ENCODE peak calls at places on chromosomes 11 and 22, in ten cellular contexts. Z, Y, L, J, W, D, X, H, F and K are unnamed samples.

GRCh38 chr22:45413368-45414211 is at the start of the genes RIBC2 and SMC1B:
- DNase-seq in Z (peak; percentile 87), Y (peak; percentile 87), L (peak; percentile 75), J (peak; percentile 88), W (peak; percentile 75), D (no peak), X (peak; percentile 64), H (peak; percentile 47), F (peak; percentile 93), K (peak; percentile 77)

GRCh38 chr11:112238041-112238440 is 11.8 kb downstream of the PTS start:
- DNase-seq in Z (no peak), Y (no peak), L (no peak), J (no peak), W (no peak), D (no peak), X (no peak), H (no peak), F (no peak), K (no peak)

GRCh38 chr22:40070701-40071100 is 75.9 kb downstream of the FAM83F start:
- DNase-seq in Z (peak; percentile 3), Y (no peak), L (no peak), J (no peak), W (no peak), D (no peak), X (no peak), H (no peak), F (no peak), K (peak; percentile 24)

GRCh38 chr22:33063611-33064010 is 5.4 kb upstream of the SYN3 start:
- DNase-seq in Z (no peak), Y (no peak), L (no peak), J (no peak), W (no peak), D (no peak), X (no peak), H (no peak), F (no peak), K (no peak)

GRCh38 chr11:119786431-119787073 is 57.6 kb upstream of the NECTIN1 start:
- DNase-seq in Z (no peak), Y (no peak), L (no peak), J (peak; percentile 52), W (no peak), D (no peak), X (no peak), H (no peak), F (peak; percentile 43), K (no peak)

GRCh38 chr11:118924591-118925585 is 838 bp downstream of the BCL9L start:
- DNase-seq in Z (peak; percentile 46), Y (no peak), L (no peak), J (peak; percentile 92), W (peak; percentile 62), D (peak; percentile 57), X (no peak), H (no peak), F (peak; percentile 82), K (peak; percentile 63)

GRCh38 chr11:1152316-1153104 is 5.2 kb upstream of the MUC5AC start:
- DNase-seq in Z (peak; percentile 54), Y (no peak), L (no peak), J (peak; percentile 71), W (no peak), D (no peak), X (no peak), H (peak; percentile 12), F (peak; percentile 73), K (no peak)

GRCh38 chr22:49956914-49957825 is 3.4 kb upstream of the PIM3 start:
- DNase-seq in Z (no peak), Y (no peak), L (no peak), J (peak; percentile 75), W (peak; percentile 16), D (no peak), X (no peak), H (no peak), F (peak; percentile 52), K (no peak)

GRCh38 chr22:47124946-47125345 is 362.5 kb downstream of the TBC1D22A start:
- DNase-seq in Z (no peak), Y (no peak), L (no peak), J (peak; percentile 72), W (no peak), D (no peak), X (no peak), H (no peak), F (peak; percentile 63), K (no peak)

GRCh38 chr11:63907063-63907462 is 9.9 kb downstream of the RCOR2 start:
- DNase-seq in Z (no peak), Y (no peak), L (no peak), J (no peak), W (no peak), D (no peak), X (no peak), H (no peak), F (no peak), K (no peak)

GRCh38 chr11:120482149-120482548 is 29.4 kb upstream of the GRIK4 start:
- DNase-seq in Z (peak; percentile 5), Y (peak; percentile 41), L (no peak), J (no peak), W (no peak), D (no peak), X (no peak), H (peak; percentile 12), F (no peak), K (peak; percentile 24)

GRCh38 chr11:12725047-12725862 is 51.0 kb downstream of the TEAD1 start:
- DNase-seq in Z (peak; percentile 11), Y (no peak), L (no peak), J (no peak), W (no peak), D (no peak), X (no peak), H (no peak), F (no peak), K (no peak)
- H3K27ac ChIP-seq in Z (peak overlapping the region; percentile 12), Y (peak overlapping the region; percentile 83), L (no peak overlapping the region), J (peak overlapping the region; percentile 36), W (peak overlapping the region; percentile 39), D (peak overlapping the region; percentile 52), X (no peak overlapping the region), H (no peak overlapping the region), F (no peak overlapping the region), K (peak overlapping the region; percentile 93)

GRCh38 chr11:77395460-77396175 is 78.3 kb downstream of the PAK1 start:
- DNase-seq in Z (no peak), Y (no peak), L (no peak), J (no peak), W (no peak), D (no peak), X (no peak), H (no peak), F (no peak), K (no peak)
- H3K4me1 ChIP-seq in Z (peaks cover 9% of the 10 kb centered on the region), Y (no peaks in the 10 kb centered on the region), L (no peaks in the 10 kb centered on the region), J (peaks cover 23% of the 10 kb centered on the region), W (peaks cover 7% of the 10 kb centered on the region), D (no peaks in the 10 kb centered on the region), X (no peaks in the 10 kb centered on the region), H (peaks cover 17% of the 10 kb centered on the region), F (peaks cover 5% of the 10 kb centered on the region), K (peaks cover 10% of the 10 kb centered on the region)

GRCh38 chr11:60367896-60368295 is 10.4 kb upstream of the MS4A7 start:
- DNase-seq in Z (no peak), Y (no peak), L (no peak), J (no peak), W (no peak), D (no peak), X (no peak), H (no peak), F (no peak), K (no peak)

GRCh38 chr11:60371854-60372253 is 6.5 kb upstream of the MS4A7 start:
- DNase-seq in Z (no peak), Y (no peak), L (no peak), J (no peak), W (no peak), D (no peak), X (no peak), H (no peak), F (no peak), K (no peak)

GRCh38 chr11:60372767-60373166 is 5.6 kb upstream of the MS4A7 start:
- DNase-seq in Z (no peak), Y (no peak), L (no peak), J (no peak), W (no peak), D (no peak), X (no peak), H (no peak), F (no peak), K (no peak)

GRCh38 chr11:60370811-60371297 is 7.5 kb upstream of the MS4A7 start:
- DNase-seq in Z (no peak), Y (no peak), L (no peak), J (no peak), W (no peak), D (no peak), X (no peak), H (peak; percentile 27), F (no peak), K (peak; percentile 42)

DNA sequence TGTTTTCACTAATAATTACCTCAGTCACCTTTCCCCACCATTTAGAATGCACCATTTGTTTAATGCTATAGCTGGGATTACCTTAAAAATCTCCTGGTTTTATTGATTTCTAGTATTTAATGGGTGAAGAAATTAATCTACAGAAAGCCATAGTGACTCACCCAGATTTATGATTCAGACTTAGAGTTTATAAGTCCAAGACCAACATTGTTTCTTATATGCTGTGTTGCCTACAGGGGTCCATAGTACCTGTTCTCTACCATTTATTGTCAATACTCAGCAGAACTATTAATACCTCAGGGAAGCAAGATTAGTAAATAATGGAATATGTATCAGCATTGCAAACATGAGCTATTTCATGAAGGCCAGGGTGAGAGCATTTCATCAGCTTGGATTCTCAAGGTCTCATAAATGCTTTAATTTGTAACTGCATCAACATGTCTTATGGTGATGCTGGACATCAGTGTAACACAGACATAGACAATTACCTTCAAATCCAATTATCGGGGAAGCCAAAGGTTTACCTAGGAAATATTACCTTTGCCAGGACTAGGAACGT is 8.0 kb upstream of the MS4A7 start:
- DNase-seq in Z (no peak), Y (no peak), L (no peak), J (no peak), W (no peak), D (no peak), X (no peak), H (no peak), F (no peak), K (peak; percentile 13)
- H3K27ac ChIP-seq in Z (no peak overlapping the region), Y (no peak overlapping the region), L (no peak overlapping the region), J (no peak overlapping the region), W (no peak overlapping the region), D (no peak overlapping the region), X (no peak overlapping the region), H (no peak overlapping the region), F (no peak overlapping the region), K (no peak overlapping the region)

GRCh38 chr11:62508336-62509058 is 38.1 kb downstream of the AHNAK start:
- DNase-seq in Z (peak; percentile 49), Y (peak; percentile 39), L (no peak), J (peak; percentile 81), W (peak; percentile 84), D (peak; percentile 68), X (peak; percentile 61), H (peak; percentile 88), F (peak; percentile 91), K (peak; percentile 88)

GRCh38 chr11:62505112-62505783 is 41.4 kb downstream of the AHNAK start:
- DNase-seq in Z (peak; percentile 24), Y (no peak), L (no peak), J (no peak), W (peak; percentile 36), D (peak; percentile 65), X (peak; percentile 47), H (no peak), F (peak; percentile 82), K (peak; percentile 94)

GRCh38 chr11:62505784-62506145 is 40.8 kb downstream of the AHNAK start:
- DNase-seq in Z (peak; percentile 24), Y (no peak), L (no peak), J (no peak), W (no peak), D (no peak), X (no peak), H (no peak), F (peak; percentile 79), K (no peak)

GRCh38 chr11:62506413-62506940 is 40.1 kb downstream of the AHNAK start:
- DNase-seq in Z (no peak), Y (no peak), L (no peak), J (no peak), W (no peak), D (no peak), X (no peak), H (no peak), F (no peak), K (no peak)

GRCh38 chr11:62507023-62507422 is 39.6 kb downstream of the AHNAK start:
- DNase-seq in Z (no peak), Y (no peak), L (no peak), J (no peak), W (no peak), D (no peak), X (no peak), H (no peak), F (no peak), K (no peak)
- H3K4me1 ChIP-seq in Z (peaks cover 35% of the 10 kb centered on the region), Y (peaks cover 28% of the 10 kb centered on the region), L (no peaks in the 10 kb centered on the region), J (peaks cover 54% of the 10 kb centered on the region), W (peaks cover 75% of the 10 kb centered on the region), D (peaks cover 41% of the 10 kb centered on the region), X (peaks cover 34% of the 10 kb centered on the region), H (peaks cover 83% of the 10 kb centered on the region), F (no peaks in the 10 kb centered on the region), K (peaks cover 4% of the 10 kb centered on the region)